ENCODE peak calls at places on chromosomes 1 and 21, in nine cellular contexts. E is right cardiac atrium, U is mesenchymal stem cell, J is epithelial cell of esophagus, P is AG04450, V is spleen, T is fibroblast of lung, A is left ventricle myocardium inferior, I is brain microvascular endothelial cell. C is an unnamed sample.

GRCh38 chr1:52602328-52603300 is at the start of gene GPX7:
- DNase-seq in E (peak), U (peak), J (peak), P (no peak), V (peak), T (peak), A (peak), I (peak), C (peak)

GRCh38 chr1:54542962-54543539 is 5.0 kb upstream of the ACOT11 start:
- DNase-seq in E (no peak), U (peak), J (peak), P (no peak), V (no peak), T (no peak), A (no peak), I (no peak), C (peak)

GRCh38 chr1:31437433-31438037 is 24.5 kb downstream of the SERINC2 start:
- DNase-seq in E (no peak), U (no peak), J (no peak), P (no peak), V (no peak), T (no peak), A (no peak), I (no peak), C (no peak)

GRCh38 chr1:40848530-40849189 is 13.5 kb downstream of the CITED4 start:
- DNase-seq in E (peak), U (peak), J (peak), P (no peak), V (peak), T (peak), A (peak), I (peak), C (peak)

GRCh38 chr1:168086438-168086837 is 50.3 kb downstream of the GPR161 start:
- DNase-seq in E (no peak), U (no peak), J (no peak), P (no peak), V (no peak), T (no peak), A (no peak), I (no peak), C (no peak)

GRCh38 chr1:157831968-157832626 is 9.5 kb downstream of the CD5L start:
- DNase-seq in E (no peak), U (no peak), J (peak), P (no peak), V (no peak), T (no peak), A (no peak), I (no peak), C (no peak)

GRCh38 chr1:151292207-151293030 is 10.3 kb downstream of the ZNF687 start:
- DNase-seq in E (no peak), U (no peak), J (no peak), P (no peak), V (no peak), T (no peak), A (no peak), I (no peak), C (no peak)

GRCh38 chr1:156075775-156076204 is 6.5 kb downstream of the MEX3A start:
- DNase-seq in E (no peak), U (no peak), J (no peak), P (no peak), V (no peak), T (no peak), A (no peak), I (no peak), C (no peak)

GRCh38 chr1:211158866-211159265 is 24.9 kb upstream of the KCNH1 start:
- DNase-seq in E (no peak), U (no peak), J (no peak), P (no peak), V (no peak), T (no peak), A (no peak), I (no peak), C (no peak)

GRCh38 chr1:165444897-165445370 is at the start of gene RXRG:
- DNase-seq in E (peak), U (peak), J (peak), P (no peak), V (no peak), T (peak), A (peak), I (no peak), C (peak)

GRCh38 chr1:168348146-168348709 is 67.6 kb downstream of the TBX19 start:
- DNase-seq in E (no peak), U (peak), J (no peak), P (no peak), V (no peak), T (peak), A (no peak), I (no peak), C (no peak)

GRCh38 chr21:24590261-24590660 is 1017.0 kb downstream of the MRPL39 start:
- DNase-seq in E (no peak), U (no peak), J (no peak), P (no peak), V (no peak), T (no peak), A (no peak), I (no peak), C (no peak)

GRCh38 chr21:45576838-45577737 is 34.8 kb upstream of the SLC19A1 start:
- DNase-seq in E (no peak), U (no peak), J (no peak), P (no peak), V (peak), T (no peak), A (peak), I (no peak), C (no peak)

GRCh38 chr1:193558491-193559028 is 372.1 kb upstream of the B3GALT2 start:
- DNase-seq in E (no peak), U (peak), J (peak), P (peak), V (no peak), T (peak), A (no peak), I (peak), C (peak)

GRCh38 chr21:42852925-42853570 is 26.3 kb downstream of the WDR4 start:
- DNase-seq in E (peak), U (no peak), J (no peak), P (no peak), V (no peak), T (no peak), A (no peak), I (no peak), C (no peak)

GRCh38 chr1:1359668-1360468 is 1.5 kb upstream of the MXRA8 start:
- DNase-seq in E (peak), U (peak), J (no peak), P (no peak), V (peak), T (peak), A (peak), I (no peak), C (peak)

GRCh38 chr1:225318706-225319575 is 108.9 kb downstream of the LBR start:
- DNase-seq in E (no peak), U (peak), J (peak), P (no peak), V (no peak), T (peak), A (no peak), I (peak), C (peak)

GRCh38 chr21:31857096-31857495 is 15.7 kb upstream of the HUNK start:
- DNase-seq in E (no peak), U (no peak), J (no peak), P (no peak), V (no peak), T (no peak), A (no peak), I (no peak), C (no peak)

GRCh38 chr1:24756395-24756794 is 11.1 kb downstream of the CLIC4 start:
- DNase-seq in E (no peak), U (no peak), J (no peak), P (no peak), V (no peak), T (no peak), A (no peak), I (no peak), C (no peak)

GRCh38 chr1:192766009-192766625 is 42.7 kb upstream of the RGS2 start:
- DNase-seq in E (no peak), U (peak), J (peak), P (no peak), V (no peak), T (peak), A (no peak), I (peak), C (peak)

GRCh38 chr1:41788427-41788826 is 130.3 kb downstream of the HIVEP3 start:
- DNase-seq in E (no peak), U (no peak), J (no peak), P (no peak), V (no peak), T (no peak), A (no peak), I (no peak), C (no peak)

GRCh38 chr1:4838231-4838630 is 183.8 kb downstream of the AJAP1 start:
- DNase-seq in E (no peak), U (no peak), J (peak), P (no peak), V (no peak), T (no peak), A (no peak), I (no peak), C (no peak)

GRCh38 chr1:110134050-110134595 is 16.2 kb upstream of the SLC6A17 start:
- DNase-seq in E (no peak), U (no peak), J (no peak), P (no peak), V (no peak), T (no peak), A (no peak), I (no peak), C (peak)

GRCh38 chr1:243917177-243917862 is 67.3 kb upstream of the AKT3 start:
- DNase-seq in E (peak), U (peak), J (peak), P (peak), V (peak), T (peak), A (peak), I (peak), C (peak)

GRCh38 chr1:156126701-156127534 is 12.4 kb downstream of the LMNA start:
- DNase-seq in E (peak), U (peak), J (peak), P (peak), V (no peak), T (peak), A (peak), I (peak), C (peak)

GRCh38 chr1:109769335-109770078 is 5.8 kb upstream of the EPS8L3 start:
- DNase-seq in E (no peak), U (peak), J (peak), P (peak), V (peak), T (peak), A (peak), I (peak), C (peak)

GRCh38 chr1:60668584-60668983 is 413.8 kb upstream of the NFIA start:
- DNase-seq in E (peak), U (no peak), J (no peak), P (no peak), V (no peak), T (no peak), A (no peak), I (no peak), C (no peak)

GRCh38 chr1:50973875-50974617 is 4.0 kb downstream of the CDKN2C start:
- DNase-seq in E (no peak), U (peak), J (no peak), P (no peak), V (no peak), T (no peak), A (no peak), I (no peak), C (no peak)

GRCh38 chr1:159436469-159436868 is 3.1 kb upstream of the OR10J1 start:
- DNase-seq in E (no peak), U (no peak), J (no peak), P (no peak), V (no peak), T (no peak), A (no peak), I (no peak), C (no peak)

GRCh38 chr1:3599286-3599811 is 12.0 kb downstream of the MEGF6 start:
- DNase-seq in E (no peak), U (no peak), J (no peak), P (no peak), V (no peak), T (no peak), A (no peak), I (no peak), C (no peak)

GRCh38 chr1:17849216-17849615 is 94.1 kb downstream of the ACTL8 start:
- DNase-seq in E (no peak), U (no peak), J (no peak), P (no peak), V (no peak), T (peak), A (no peak), I (no peak), C (peak)

GRCh38 chr1:54671985-54672608 is 30.5 kb downstream of the MROH7 start:
- DNase-seq in E (no peak), U (peak), J (peak), P (no peak), V (no peak), T (peak), A (no peak), I (peak), C (peak)

GRCh38 chr1:241645199-241645598 is 5.0 kb upstream of the CHML start:
- DNase-seq in E (no peak), U (no peak), J (no peak), P (no peak), V (no peak), T (peak), A (no peak), I (no peak), C (no peak)

GRCh38 chr1:247538561-247538960 is 2.3 kb upstream of the OR2C3 start:
- DNase-seq in E (no peak), U (no peak), J (no peak), P (no peak), V (no peak), T (no peak), A (no peak), I (no peak), C (no peak)

GRCh38 chr21:34726627-34727337 is 58.0 kb downstream of the CLIC6 start:
- DNase-seq in E (no peak), U (peak), J (no peak), P (no peak), V (no peak), T (no peak), A (no peak), I (peak), C (peak)

GRCh38 chr21:34968414-34969333 is 80.4 kb downstream of the RUNX1 start:
- DNase-seq in E (no peak), U (no peak), J (no peak), P (no peak), V (no peak), T (peak), A (no peak), I (no peak), C (no peak)

GRCh38 chr21:17467392-17467791 is 45.5 kb upstream of the CXADR start:
- DNase-seq in E (no peak), U (no peak), J (no peak), P (no peak), V (no peak), T (peak), A (no peak), I (no peak), C (no peak)
- H3K4me3 ChIP-seq in E (peak), U (no peak), J (no peak), P (no peak), V (no peak), T (no peak), A (peak), I (no peak), C (no peak)

GRCh38 chr1:23019094-23019850 is at the start of gene KDM1A:
- DNase-seq in E (peak), U (peak), J (peak), P (peak), V (peak), T (peak), A (peak), I (peak), C (peak)

GRCh38 chr1:23021834-23022233 is 2.6 kb downstream of the KDM1A start:
- DNase-seq in E (no peak), U (no peak), J (no peak), P (no peak), V (no peak), T (no peak), A (no peak), I (no peak), C (no peak)

GRCh38 chr1:23020731-23021130 is 1.5 kb downstream of the KDM1A start:
- DNase-seq in E (no peak), U (peak), J (peak), P (no peak), V (no peak), T (peak), A (no peak), I (no peak), C (no peak)

GRCh38 chr1:23019851-23020625 is 770 bp downstream of the KDM1A start:
- DNase-seq in E (peak), U (peak), J (peak), P (no peak), V (no peak), T (peak), A (peak), I (peak), C (peak)

DNA sequence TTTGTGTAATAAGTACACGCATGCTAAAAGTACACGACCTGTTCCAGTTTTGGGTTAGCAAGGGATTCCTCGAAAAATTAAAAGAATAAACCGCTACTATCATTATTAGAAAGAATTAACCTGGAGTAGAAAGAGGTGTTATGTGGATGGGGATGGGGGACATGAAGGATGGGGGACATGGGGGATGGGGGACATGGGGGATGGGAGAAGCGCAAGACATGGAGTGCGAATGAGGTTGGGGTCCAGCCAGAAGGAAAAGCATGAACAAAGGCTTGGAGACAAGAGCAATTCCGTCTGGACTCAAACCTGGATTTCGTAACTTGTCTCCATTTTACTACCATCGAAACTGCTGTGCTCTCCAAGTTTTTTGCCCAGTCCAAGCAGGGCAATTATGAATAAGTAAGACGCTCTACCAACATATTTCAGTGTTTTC is 591 bp upstream of the KDM1A start:
- DNase-seq in E (no peak), U (no peak), J (peak), P (no peak), V (no peak), T (no peak), A (no peak), I (no peak), C (no peak)
- H3K4me3 ChIP-seq in E (peak), U (peak), J (peak), P (peak), V (peak), T (peak), A (peak), I (peak), C (peak)

GRCh38 chr1:70871790-70872189 is 175.8 kb downstream of the PTGER3 start:
- DNase-seq in E (no peak), U (no peak), J (no peak), P (no peak), V (no peak), T (no peak), A (no peak), I (no peak), C (no peak)

GRCh38 chr1:70874826-70875225 is 172.8 kb downstream of the PTGER3 start:
- DNase-seq in E (no peak), U (no peak), J (peak), P (no peak), V (no peak), T (no peak), A (no peak), I (no peak), C (no peak)

GRCh38 chr1:70877343-70877742 is 170.3 kb downstream of the PTGER3 start:
- DNase-seq in E (no peak), U (no peak), J (no peak), P (no peak), V (no peak), T (no peak), A (no peak), I (no peak), C (no peak)

GRCh38 chr1:70874063-70874462 is 173.6 kb downstream of the PTGER3 start:
- DNase-seq in E (peak), U (no peak), J (peak), P (no peak), V (no peak), T (no peak), A (peak), I (no peak), C (no peak)
- H3K4me3 ChIP-seq in E (no peak), U (no peak), J (no peak), P (no peak), V (no peak), T (no peak), A (no peak), I (no peak), C (no peak)

GRCh38 chr21:10511116-10511515 is 10.3 kb upstream of the TPTE start:
- DNase-seq in E (no peak), U (no peak), J (no peak), P (no peak), V (no peak), T (no peak), A (no peak), I (no peak), C (no peak)
- H3K4me3 ChIP-seq in E (no peak), U (no peak), J (no peak), P (no peak), V (no peak), T (no peak), A (no peak), I (no peak), C (no peak)

C was measured in IMR-90.